ENCODE peak calls at places on chromosomes 4 and X, in seven cellular contexts. H is hepatocyte, Y is AG04450, D is AG04449, E is GM12864, Q is astrocyte of the spinal cord, T is upper lobe of right lung. G is an unnamed sample.

GRCh38 chr4:94298725-94299252 is 43.8 kb downstream of the HPGDS start:
- DNase-seq in H (peak; percentile 46), D (no peak), Y (no peak), T (no peak), E (no peak), Q (no peak), G (no peak)

GRCh38 chr4:150573534-150573933 is 8.4 kb upstream of the MAB21L2 start:
- DNase-seq in Q (peak; percentile 71), Y (no peak), H (no peak), E (no peak), D (no peak), T (no peak), G (no peak)

GRCh38 chr4:110636677-110637407 is 14.0 kb upstream of the PITX2 start:
- DNase-seq in H (peak; percentile 87), E (no peak), D (peak; percentile 40), Q (no peak), T (no peak), Y (no peak), G (no peak)

GRCh38 chrX:145843196-145843595 is 25.6 kb downstream of the SLITRK2 start:
- DNase-seq in T (no peak), Y (no peak), D (no peak), H (no peak), Q (no peak), E (no peak), G (no peak)

GRCh38 chr4:33107813-33108212 is 2387.6 kb downstream of the PCDH7 start:
- DNase-seq in Q (no peak), T (no peak), D (no peak), Y (no peak), H (no peak), E (no peak), G (no peak)

GRCh38 chr4:114780205-114780604 is 181.6 kb downstream of the UGT8 start:
- DNase-seq in E (no peak), T (no peak), Y (no peak), H (peak; percentile 51), D (no peak), Q (peak; percentile 62), G (peak; percentile 5)

GRCh38 chr4:8719421-8719820 is 126.9 kb downstream of the CPZ start:
- DNase-seq in Y (no peak), T (peak; percentile 38), D (no peak), H (no peak), Q (no peak), E (no peak), G (no peak)

GRCh38 chr4:66574145-66574978 is 904.1 kb upstream of the EPHA5 start:
- DNase-seq in Q (peak; percentile 89), Y (no peak), H (peak; percentile 22), D (no peak), E (no peak), T (no peak), G (no peak)

GRCh38 chr4:139017861-139018260 is 2.3 kb downstream of the NOCT start:
- DNase-seq in E (no peak), H (no peak), Y (no peak), T (no peak), Q (no peak), D (no peak), G (no peak)

GRCh38 chr4:8050555-8051206 is 107.9 kb downstream of the ABLIM2 start:
- DNase-seq in H (peak; percentile 64), Q (peak; percentile 45), Y (no peak), T (peak; percentile 87), D (no peak), E (no peak), G (no peak)

GRCh38 chr4:80186666-80187065 is 10.6 kb upstream of the PRDM8 start:
- DNase-seq in T (no peak), H (no peak), D (no peak), Y (no peak), E (no peak), Q (no peak), G (no peak)

GRCh38 chrX:120839506-120839905 is 36.2 kb downstream of the CT47B1 start:
- DNase-seq in Q (peak; percentile 44), D (peak; percentile 3), T (no peak), H (no peak), E (no peak), Y (no peak), G (no peak)

GRCh38 chrX:119015407-119016242 is 41.2 kb downstream of the LONRF3 start:
- DNase-seq in D (peak; percentile 3), H (peak; percentile 21), T (peak; percentile 67), Y (peak; percentile 41), E (peak; percentile 16), Q (peak; percentile 85), G (peak; percentile 57)

GRCh38 chr4:188432328-188432727 is 293.1 kb downstream of the TRIML1 start:
- DNase-seq in E (no peak), H (no peak), Y (no peak), Q (no peak), T (no peak), D (no peak), G (no peak)

GRCh38 chr4:61583696-61584095 is 383.6 kb downstream of the ADGRL3 start:
- DNase-seq in D (no peak), T (no peak), H (no peak), Y (peak; percentile 3), E (no peak), Q (peak; percentile 68), G (no peak)

GRCh38 chr4:81408341-81408740 is 63.4 kb downstream of the RASGEF1B start:
- DNase-seq in D (no peak), E (no peak), Q (no peak), H (no peak), Y (no peak), T (no peak), G (no peak)

GRCh38 chr4:81407726-81408125 is 64.0 kb downstream of the RASGEF1B start:
- DNase-seq in Q (no peak), T (no peak), E (no peak), H (no peak), Y (no peak), D (no peak), G (no peak)

GRCh38 chr4:81404294-81404693 is 67.4 kb downstream of the RASGEF1B start:
- DNase-seq in T (no peak), Q (no peak), Y (no peak), D (no peak), H (no peak), E (no peak), G (no peak)

GRCh38 chr4:81409836-81410235 is 61.9 kb downstream of the RASGEF1B start:
- DNase-seq in Y (no peak), H (no peak), D (no peak), T (no peak), E (no peak), Q (no peak), G (no peak)

GRCh38 chr4:81405900-81406401 is 65.8 kb downstream of the RASGEF1B start:
- DNase-seq in T (no peak), D (peak; percentile 19), Q (peak; percentile 80), H (peak; percentile 89), Y (peak; percentile 30), E (peak; percentile 24), G (peak; percentile 68)
- TF ChIP-seq CTCF in T (peak; percentile 76), D (peak; percentile 56), Q (peak; percentile 63), H (peak; percentile 81), Y (peak; percentile 81), E (peak; percentile 50), G (peak; percentile 49)

GRCh38 chr4:15895517-15895916 is 43.0 kb downstream of the FGFBP1 start:
- DNase-seq in Q (peak; percentile 52), D (no peak), T (no peak), E (no peak), H (no peak), Y (no peak), G (no peak)
- H3K4me3 ChIP-seq in Q (no peak overlapping the region), D (no peak overlapping the region), T (no peak overlapping the region), E (no peak overlapping the region), H (no peak overlapping the region), Y (no peak overlapping the region), G (no peak overlapping the region)

GRCh38 chr4:23924556-23924955 is 34.7 kb upstream of the PPARGC1A start:
- DNase-seq in D (no peak), Y (no peak), Q (no peak), T (no peak), H (no peak), E (no peak), G (no peak)
- TF ChIP-seq CTCF in D (no peak), Y (no peak), Q (no peak), T (no peak), H (no peak), E (no peak), G (no peak)

GRCh38 chr4:141079393-141079930 is 53.8 kb downstream of the RNF150 start:
- DNase-seq in D (no peak), Y (no peak), E (no peak), H (no peak), T (no peak), Q (no peak), G (no peak)

GRCh38 chr4:141078871-141079270 is 54.4 kb downstream of the RNF150 start:
- DNase-seq in T (no peak), D (no peak), Y (no peak), E (no peak), Q (no peak), H (no peak), G (no peak)

GRCh38 chr4:141081921-141082381 is 51.3 kb downstream of the RNF150 start:
- DNase-seq in E (no peak), D (no peak), H (no peak), Q (no peak), T (no peak), Y (no peak), G (no peak)

GRCh38 chr4:141077611-141078225 is 55.6 kb downstream of the RNF150 start:
- DNase-seq in H (no peak), E (no peak), Q (no peak), T (no peak), Y (no peak), D (no peak), G (no peak)

GRCh38 chr4:141080668-141081067 is 52.6 kb downstream of the RNF150 start:
- DNase-seq in H (no peak), Y (no peak), E (no peak), T (no peak), Q (no peak), D (no peak), G (no peak)
- H3K4me3 ChIP-seq in H (no peak overlapping the region), Y (no peak overlapping the region), E (no peak overlapping the region), T (no peak overlapping the region), Q (no peak overlapping the region), D (no peak overlapping the region), G (no peak overlapping the region)

GRCh38 chr4:102430511-102430910 is 70.6 kb upstream of the NFKB1 start:
- DNase-seq in D (no peak), T (no peak), Y (no peak), Q (peak; percentile 64), E (no peak), H (no peak), G (no peak)

GRCh38 chr4:102427599-102427998 is 73.6 kb upstream of the NFKB1 start:
- DNase-seq in T (no peak), H (no peak), Q (no peak), D (no peak), Y (no peak), E (no peak), G (no peak)

GRCh38 chr4:102429553-102429952 is 71.6 kb upstream of the NFKB1 start:
- DNase-seq in Y (no peak), T (no peak), Q (peak; percentile 77), H (no peak), D (peak; percentile 44), E (no peak), G (no peak)

GRCh38 chr4:102437111-102437510 is 64.0 kb upstream of the NFKB1 start:
- DNase-seq in Y (no peak), D (no peak), E (no peak), Q (no peak), T (no peak), H (no peak), G (no peak)

DNA sequence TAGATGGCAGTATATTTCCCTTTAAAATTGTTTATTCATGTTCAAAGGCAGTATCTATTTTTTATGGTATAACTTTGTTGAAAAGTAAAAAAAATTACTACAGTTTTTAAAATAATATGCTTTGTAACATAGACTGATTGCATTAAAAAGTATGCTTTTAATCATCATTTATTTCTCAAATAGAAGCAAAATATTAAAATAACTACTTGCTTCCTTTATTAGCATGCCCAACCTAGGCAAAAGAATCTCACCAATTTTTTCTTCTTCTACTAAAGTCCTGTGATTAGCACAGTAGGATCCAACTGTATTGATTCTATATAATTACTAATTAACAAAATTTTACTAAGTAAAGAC is 69.6 kb upstream of the NFKB1 start:
- DNase-seq in E (no peak), D (no peak), Q (no peak), T (no peak), Y (no peak), H (no peak), G (no peak)
- TF ChIP-seq CTCF in E (no peak), D (no peak), Q (no peak), T (no peak), Y (no peak), H (no peak), G (no peak)